ENCODE peak calls at places on chromosomes 11 and 22, in five cellular contexts. One of them, this sample, is unnamed. For H3K9me3, the result is how much of the 10 kb centered on the place peaks cover.

GRCh38 chr22:41448189-41448808 is 1.7 kb upstream of the TOB2 start:
- DNase-seq in PC-3: peak
- DNase-seq in endothelial cell of umbilical vein: peak
- DNase-seq in kidney: peak
- DNase-seq in AG04450: peak
- DNase-seq in this sample: peak

GRCh38 chr11:86696004-86696403 is 23.6 kb upstream of the ME3 start:
- DNase-seq in PC-3: peak
- DNase-seq in endothelial cell of umbilical vein: peak
- DNase-seq in kidney: no peak
- DNase-seq in AG04450: peak
- DNase-seq in this sample: no peak

GRCh38 chr11:72038491-72038890 is 39.8 kb downstream of the IL18BP start:
- DNase-seq in PC-3: peak
- DNase-seq in endothelial cell of umbilical vein: no peak
- DNase-seq in kidney: peak
- DNase-seq in AG04450: peak
- DNase-seq in this sample: peak

GRCh38 chr22:42984397-42984796 is 30.6 kb downstream of the PACSIN2 start:
- DNase-seq in PC-3: no peak
- DNase-seq in endothelial cell of umbilical vein: no peak
- DNase-seq in kidney: no peak
- DNase-seq in AG04450: no peak
- DNase-seq in this sample: no peak

GRCh38 chr11:64560941-64561340 is 30.1 kb upstream of the SLC22A12 start:
- DNase-seq in PC-3: no peak
- DNase-seq in endothelial cell of umbilical vein: no peak
- DNase-seq in kidney: peak
- DNase-seq in AG04450: no peak
- DNase-seq in this sample: no peak

GRCh38 chr11:96000064-96000463 is 76.2 kb upstream of the MTMR2 start:
- DNase-seq in PC-3: peak
- DNase-seq in endothelial cell of umbilical vein: peak
- DNase-seq in kidney: no peak
- DNase-seq in AG04450: no peak
- DNase-seq in this sample: no peak

GRCh38 chr11:45105233-45105992 is 41.0 kb upstream of the PRDM11 start:
- DNase-seq in PC-3: peak
- DNase-seq in endothelial cell of umbilical vein: peak
- DNase-seq in kidney: peak
- DNase-seq in AG04450: no peak
- DNase-seq in this sample: peak

GRCh38 chr11:13963169-13963948 is 836 bp downstream of the SPON1 start:
- DNase-seq in PC-3: no peak
- DNase-seq in endothelial cell of umbilical vein: no peak
- DNase-seq in kidney: peak
- DNase-seq in AG04450: no peak
- DNase-seq in this sample: no peak

GRCh38 chr11:113188433-113188834 is 125.9 kb upstream of the TTC12 start:
- DNase-seq in PC-3: no peak
- DNase-seq in endothelial cell of umbilical vein: no peak
- DNase-seq in kidney: no peak
- DNase-seq in AG04450: no peak
- DNase-seq in this sample: no peak

GRCh38 chr11:111797145-111797581 is 31.0 kb upstream of the PPP2R1B start:
- DNase-seq in PC-3: peak
- DNase-seq in endothelial cell of umbilical vein: peak
- DNase-seq in kidney: no peak
- DNase-seq in AG04450: no peak
- DNase-seq in this sample: no peak

GRCh38 chr11:103648670-103649400 is 387.6 kb upstream of the DDI1 start:
- DNase-seq in PC-3: no peak
- DNase-seq in endothelial cell of umbilical vein: no peak
- DNase-seq in kidney: no peak
- DNase-seq in AG04450: no peak
- DNase-seq in this sample: no peak

GRCh38 chr11:13118691-13119090 is 109.6 kb downstream of the RASSF10 start:
- DNase-seq in PC-3: peak
- DNase-seq in endothelial cell of umbilical vein: no peak
- DNase-seq in kidney: no peak
- DNase-seq in AG04450: no peak
- DNase-seq in this sample: no peak

GRCh38 chr22:43723816-43724215 is 88.3 kb downstream of the EFCAB6 start:
- DNase-seq in PC-3: peak
- DNase-seq in endothelial cell of umbilical vein: no peak
- DNase-seq in kidney: no peak
- DNase-seq in AG04450: no peak
- DNase-seq in this sample: no peak

GRCh38 chr11:107609384-107610218 is 18.7 kb downstream of the ELMOD1 start:
- DNase-seq in PC-3: no peak
- DNase-seq in endothelial cell of umbilical vein: no peak
- DNase-seq in kidney: no peak
- DNase-seq in AG04450: no peak
- DNase-seq in this sample: no peak

GRCh38 chr11:67564230-67564629 is 19.4 kb upstream of the GSTP1 start:
- DNase-seq in PC-3: peak
- DNase-seq in endothelial cell of umbilical vein: no peak
- DNase-seq in kidney: no peak
- DNase-seq in AG04450: no peak
- DNase-seq in this sample: no peak

GRCh38 chr11:67561971-67562560 is 21.5 kb upstream of the GSTP1 start:
- DNase-seq in PC-3: peak
- DNase-seq in endothelial cell of umbilical vein: no peak
- DNase-seq in kidney: no peak
- DNase-seq in AG04450: no peak
- DNase-seq in this sample: no peak

GRCh38 chr11:67558084-67558772 is 25.4 kb upstream of the GSTP1 start:
- DNase-seq in PC-3: peak
- DNase-seq in endothelial cell of umbilical vein: peak
- DNase-seq in kidney: peak
- DNase-seq in AG04450: no peak
- DNase-seq in this sample: no peak

GRCh38 chr11:67562951-67563350 is 20.7 kb upstream of the GSTP1 start:
- DNase-seq in PC-3: no peak
- DNase-seq in endothelial cell of umbilical vein: no peak
- DNase-seq in kidney: no peak
- DNase-seq in AG04450: no peak
- DNase-seq in this sample: no peak

GRCh38 chr11:67563354-67564114 is 20.1 kb upstream of the GSTP1 start:
- DNase-seq in PC-3: peak
- DNase-seq in endothelial cell of umbilical vein: peak
- DNase-seq in kidney: no peak
- DNase-seq in AG04450: peak
- DNase-seq in this sample: peak
- H3K27ac ChIP-seq in PC-3: peak
- H3K27ac ChIP-seq in endothelial cell of umbilical vein: peak
- H3K27ac ChIP-seq in kidney: peak
- H3K27ac ChIP-seq in AG04450: no peak
- H3K27ac ChIP-seq in this sample: peak

GRCh38 chr11:27039873-27040272 is 742 bp upstream of the BBOX1 start:
- DNase-seq in PC-3: no peak
- DNase-seq in endothelial cell of umbilical vein: no peak
- DNase-seq in kidney: no peak
- DNase-seq in AG04450: no peak
- DNase-seq in this sample: no peak
- TF ChIP-seq CTCF in PC-3: no peak
- TF ChIP-seq CTCF in endothelial cell of umbilical vein: no peak
- TF ChIP-seq CTCF in kidney: no peak
- TF ChIP-seq CTCF in AG04450: peak
- TF ChIP-seq CTCF in this sample: no peak

DNA sequence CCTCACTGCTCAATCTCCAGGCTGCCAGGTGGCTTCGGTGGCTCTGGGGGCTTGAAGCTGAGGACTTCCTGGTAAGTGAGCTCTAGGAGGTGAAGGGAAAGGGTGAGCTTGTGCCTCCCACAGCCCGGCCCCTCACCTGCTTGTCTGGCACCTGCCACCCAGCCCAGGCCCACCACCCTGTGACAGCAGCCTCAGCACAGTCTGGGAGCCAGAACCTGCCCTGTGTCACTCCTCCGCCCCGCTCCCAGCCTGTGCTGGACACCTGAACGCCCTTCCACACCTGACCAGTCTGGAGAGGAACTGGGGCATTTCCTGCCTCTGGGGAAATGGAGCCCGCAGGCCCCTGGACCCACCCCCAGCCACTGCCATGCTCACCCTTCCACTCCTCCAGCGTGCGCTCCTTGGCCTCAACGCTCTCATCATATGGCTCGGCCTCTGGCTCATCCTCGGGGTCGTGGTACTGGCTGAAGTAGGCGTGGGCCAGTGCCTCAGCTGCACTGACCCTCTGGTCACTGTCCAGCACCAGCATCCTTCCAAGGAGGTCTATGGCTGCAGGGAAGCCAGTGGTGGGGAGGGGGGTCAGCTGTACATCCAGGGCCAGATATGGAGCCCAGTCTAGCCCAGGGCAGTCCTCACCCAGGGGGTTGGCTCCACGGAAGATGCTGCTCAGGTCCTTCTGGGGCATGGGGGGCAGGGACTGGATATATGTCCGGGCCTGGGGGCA is 3.6 kb upstream of the MAPK12 start:
- DNase-seq in PC-3: no peak
- DNase-seq in endothelial cell of umbilical vein: no peak
- DNase-seq in kidney: no peak
- DNase-seq in AG04450: no peak
- DNase-seq in this sample: no peak
- H3K9me3 ChIP-seq in PC-3: under half
- H3K9me3 ChIP-seq in endothelial cell of umbilical vein: under half
- H3K9me3 ChIP-seq in kidney: under half
- H3K9me3 ChIP-seq in AG04450: under half
- H3K9me3 ChIP-seq in this sample: under half

GRCh38 chr11:131530411-131530810 is 160.0 kb downstream of the NTM start:
- DNase-seq in PC-3: no peak
- DNase-seq in endothelial cell of umbilical vein: no peak
- DNase-seq in kidney: no peak
- DNase-seq in AG04450: no peak
- DNase-seq in this sample: no peak
- H3K27ac ChIP-seq in PC-3: no peak
- H3K27ac ChIP-seq in endothelial cell of umbilical vein: no peak
- H3K27ac ChIP-seq in kidney: no peak
- H3K27ac ChIP-seq in AG04450: no peak
- H3K27ac ChIP-seq in this sample: no peak

GRCh38 chr11:43823851-43824250 is 56.8 kb upstream of the ALKBH3 start:
- DNase-seq in PC-3: no peak
- DNase-seq in endothelial cell of umbilical vein: no peak
- DNase-seq in kidney: no peak
- DNase-seq in AG04450: no peak
- DNase-seq in this sample: no peak

GRCh38 chr11:43823316-43823715 is 57.3 kb upstream of the ALKBH3 start:
- DNase-seq in PC-3: no peak
- DNase-seq in endothelial cell of umbilical vein: no peak
- DNase-seq in kidney: no peak
- DNase-seq in AG04450: no peak
- DNase-seq in this sample: no peak

GRCh38 chr11:43819926-43820325 is 60.7 kb upstream of the ALKBH3 start:
- DNase-seq in PC-3: no peak
- DNase-seq in endothelial cell of umbilical vein: no peak
- DNase-seq in kidney: no peak
- DNase-seq in AG04450: no peak
- DNase-seq in this sample: no peak

GRCh38 chr11:43830928-43831440 is 49.6 kb upstream of the ALKBH3 start:
- DNase-seq in PC-3: peak
- DNase-seq in endothelial cell of umbilical vein: peak
- DNase-seq in kidney: no peak
- DNase-seq in AG04450: peak
- DNase-seq in this sample: peak

DNA sequence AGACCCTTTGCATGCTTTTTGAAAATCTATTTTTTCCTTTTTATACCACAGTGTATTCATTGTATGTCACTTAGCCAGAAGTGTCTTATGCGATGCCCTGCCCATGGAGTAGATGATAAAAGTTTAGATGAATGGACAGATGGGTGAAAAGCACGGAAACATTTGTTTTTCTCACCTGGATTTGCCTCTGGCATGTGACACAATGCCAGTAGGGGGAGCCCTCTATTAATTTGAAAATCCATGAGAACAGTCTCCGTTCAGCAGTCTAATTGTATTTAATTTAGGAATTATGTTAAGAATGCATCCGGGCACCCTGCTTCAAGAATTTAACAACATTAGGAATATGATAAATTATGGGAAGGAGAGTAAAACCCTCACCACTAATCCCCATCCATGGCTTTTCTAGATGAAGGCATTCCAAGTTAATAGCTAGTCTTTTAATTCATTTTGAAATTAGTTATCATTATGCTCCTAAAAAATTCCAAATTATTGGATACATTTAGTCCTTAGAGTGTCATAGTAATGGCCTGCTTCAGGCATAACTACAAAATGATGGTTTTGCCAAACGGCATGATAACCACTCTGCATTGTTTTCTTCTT is 55.3 kb upstream of the ALKBH3 start:
- DNase-seq in PC-3: peak
- DNase-seq in endothelial cell of umbilical vein: peak
- DNase-seq in kidney: no peak
- DNase-seq in AG04450: no peak
- DNase-seq in this sample: no peak
- TF ChIP-seq CTCF in PC-3: peak
- TF ChIP-seq CTCF in endothelial cell of umbilical vein: peak
- TF ChIP-seq CTCF in kidney: peak
- TF ChIP-seq CTCF in AG04450: peak
- TF ChIP-seq CTCF in this sample: peak

DNA sequence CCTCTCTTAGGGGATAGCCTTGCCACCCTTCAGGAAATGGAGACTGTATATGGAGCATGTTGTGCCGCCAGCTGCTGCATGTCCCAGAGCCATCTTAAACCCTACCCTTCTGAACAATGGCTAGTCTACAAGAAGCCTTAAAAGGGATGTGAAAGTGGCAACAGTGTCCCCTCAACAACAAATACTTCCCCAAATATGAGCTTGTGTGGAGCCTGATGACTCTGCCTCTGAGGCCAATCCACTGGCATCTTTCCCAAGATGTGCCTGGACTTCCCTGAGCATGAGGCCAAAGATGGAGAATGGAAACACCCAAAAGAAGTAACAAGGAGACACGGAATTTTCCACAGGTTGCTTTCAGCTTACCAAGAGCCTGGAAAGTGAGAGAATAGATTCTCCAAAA is 595 bp upstream of the MS4A7 start:
- DNase-seq in PC-3: peak
- DNase-seq in endothelial cell of umbilical vein: no peak
- DNase-seq in kidney: no peak
- DNase-seq in AG04450: no peak
- DNase-seq in this sample: peak
- H3K9me3 ChIP-seq in PC-3: under half
- H3K9me3 ChIP-seq in endothelial cell of umbilical vein: under half
- H3K9me3 ChIP-seq in kidney: under half
- H3K9me3 ChIP-seq in AG04450: under half
- H3K9me3 ChIP-seq in this sample: under half